ENCODE peak calls at places on chromosomes 7 and 10, in six cellular contexts. E, W, Y, N, S and I are unnamed samples.
A peak's percentile ranks its signal among the peaks of the same experiment; 100 is the strongest.

GRCh38 chr7:120308171-120308570 is 35.2 kb downstream of the KCND2 start:
- DNase-seq in S (no peak), W (no peak), E (no peak), N (no peak), Y (no peak), I (no peak)

GRCh38 chr7:74305987-74306736 is 17.0 kb downstream of the CLIP2 start:
- DNase-seq in N (no peak), E (peak; percentile 53), W (no peak), Y (no peak), S (no peak), I (no peak)

GRCh38 chr7:128911441-128912031 is 1.0 kb upstream of the KCP start:
- DNase-seq in W (no peak), N (peak; percentile 60), E (no peak), Y (no peak), S (peak; percentile 91), I (no peak)

GRCh38 chr7:16801111-16801542 is 3.7 kb downstream of the AGR2 start:
- DNase-seq in Y (no peak), W (peak; percentile 20), N (peak; percentile 60), S (peak; percentile 50), E (no peak), I (peak; percentile 41)

GRCh38 chr7:50869108-50869716 is 86.5 kb upstream of the GRB10 start:
- DNase-seq in Y (no peak), S (no peak), N (no peak), W (no peak), E (no peak), I (no peak)

GRCh38 chr7:30831227-30831626 is 60.0 kb downstream of the MINDY4 start:
- DNase-seq in E (no peak), Y (no peak), W (no peak), S (no peak), N (no peak), I (no peak)

GRCh38 chr10:131311661-131312260 is at the start of gene TCERG1L:
- DNase-seq in W (no peak), Y (no peak), E (no peak), S (no peak), N (peak; percentile 83), I (peak; percentile 65)

GRCh38 chr10:79328737-79329504 is 18.3 kb upstream of the PPIF start:
- DNase-seq in S (no peak), E (no peak), W (no peak), N (no peak), Y (no peak), I (no peak)

GRCh38 chr7:145698526-145699262 is 417.9 kb upstream of the CNTNAP2 start:
- DNase-seq in W (no peak), S (no peak), N (no peak), Y (no peak), E (no peak), I (no peak)

GRCh38 chr7:112019932-112020331 is 186.3 kb downstream of the DOCK4 start:
- DNase-seq in S (no peak), W (no peak), N (no peak), Y (no peak), E (no peak), I (no peak)

GRCh38 chr10:92573091-92573797 is 649 bp downstream of the IDE start:
- DNase-seq in W (no peak), N (peak; percentile 57), S (peak; percentile 38), E (peak; percentile 6), Y (peak; percentile 39), I (peak; percentile 23)

GRCh38 chr10:75187961-75188426 is 22.6 kb upstream of the VDAC2 start:
- DNase-seq in N (peak; percentile 63), Y (peak; percentile 42), W (no peak), S (peak; percentile 48), E (peak; percentile 47), I (peak; percentile 21)

GRCh38 chr7:81297317-81297716 is 378.5 kb upstream of the SEMA3C start:
- DNase-seq in N (no peak), Y (no peak), S (no peak), W (no peak), E (no peak), I (no peak)